ENCODE peak calls at places on chromosome 16, in seven cellular contexts. J is tibial artery; T is OCI-LY7; P is naive thymus-derived CD4-positive, alpha-beta T cell; F is astrocyte; O is caudate nucleus; R is stomach. U is an unnamed sample.

GRCh38 chr16:74226361-74226979 is 70.1 kb upstream of the PSMD7 start:
- DNase-seq in J (no peak), T (peak; percentile 13), P (no peak), F (no peak), O (no peak), R (no peak), U (no peak)

GRCh38 chr16:50742521-50743150 is 750 bp downstream of the CYLD start:
- DNase-seq in J (peak; percentile 68), T (peak; percentile 44), P (peak; percentile 67), F (peak; percentile 34), O (no peak), R (no peak), U (no peak)

GRCh38 chr16:50395763-50396710 is 27.2 kb upstream of the BRD7 start:
- DNase-seq in J (no peak), T (peak; percentile 19), P (peak; percentile 48), F (no peak), O (no peak), R (no peak), U (no peak)

GRCh38 chr16:28543072-28543471 is 4.3 kb upstream of the NUPR1 start:
- DNase-seq in J (peak; percentile 75), T (peak; percentile 6), P (no peak), F (no peak), O (no peak), R (peak; percentile 69), U (peak; percentile 70)

GRCh38 chr16:5496013-5496412 is 398.4 kb upstream of the EEF2KMT start:
- DNase-seq in J (no peak), T (no peak), P (no peak), F (no peak), O (no peak), R (no peak), U (no peak)

GRCh38 chr16:51164167-51164566 is 13.1 kb upstream of the SALL1 start:
- DNase-seq in J (no peak), T (no peak), P (no peak), F (peak; percentile 52), O (no peak), R (no peak), U (no peak)

GRCh38 chr16:52812945-52813556 is 239.6 kb downstream of the CHD9NB start:
- DNase-seq in J (no peak), T (no peak), P (no peak), F (peak; percentile 71), O (no peak), R (no peak), U (no peak)

GRCh38 chr16:18842565-18842964 is 41.2 kb upstream of the ARL6IP1 start:
- DNase-seq in J (no peak), T (no peak), P (no peak), F (no peak), O (no peak), R (no peak), U (no peak)

GRCh38 chr16:1146409-1146808 is 6.5 kb upstream of the CACNA1H start:
- DNase-seq in J (no peak), T (peak; percentile 10), P (no peak), F (no peak), O (peak; percentile 46), R (no peak), U (no peak)

GRCh38 chr16:2819939-2820835 is 3.1 kb downstream of the PRSS21 start:
- DNase-seq in J (peak; percentile 24), T (no peak), P (no peak), F (no peak), O (no peak), R (no peak), U (no peak)

GRCh38 chr16:85615852-85616607 is 2.9 kb downstream of the GSE1 start:
- DNase-seq in J (peak; percentile 86), T (peak; percentile 94), P (peak; percentile 70), F (peak; percentile 72), O (peak; percentile 29), R (peak; percentile 79), U (no peak)

GRCh38 chr16:23013484-23013883 is 135.8 kb downstream of the USP31 start:
- DNase-seq in J (no peak), T (peak; percentile 33), P (no peak), F (no peak), O (no peak), R (no peak), U (no peak)

GRCh38 chr16:23286131-23286532 is 16.0 kb upstream of the SCNN1B start:
- DNase-seq in J (no peak), T (no peak), P (no peak), F (peak; percentile 70), O (no peak), R (no peak), U (peak; percentile 96)

GRCh38 chr16:89730610-89731234 is 9.4 kb downstream of the ZNF276 start:
- DNase-seq in J (no peak), T (no peak), P (no peak), F (no peak), O (no peak), R (no peak), U (no peak)

GRCh38 chr16:4110680-4111079 is 5.6 kb downstream of the ADCY9 start:
- DNase-seq in J (no peak), T (no peak), P (no peak), F (no peak), O (no peak), R (peak; percentile 31), U (no peak)

GRCh38 chr16:48405907-48406306 is 20.7 kb upstream of the SIAH1 start:
- DNase-seq in J (no peak), T (no peak), P (no peak), F (no peak), O (no peak), R (no peak), U (no peak)

GRCh38 chr16:11669380-11670146 is 1.3 kb downstream of the SNN start:
- DNase-seq in J (peak; percentile 89), T (peak; percentile 63), P (no peak), F (no peak), O (peak; percentile 13), R (no peak), U (no peak)

GRCh38 chr16:22092143-22092933 is at the start of gene VWA3A:
- DNase-seq in J (no peak), T (no peak), P (no peak), F (peak; percentile 44), O (peak; percentile 52), R (no peak), U (no peak)

GRCh38 chr16:2093793-2094192 is 41.9 kb downstream of the PKD1 start:
- DNase-seq in J (no peak), T (no peak), P (no peak), F (no peak), O (no peak), R (no peak), U (no peak)

GRCh38 chr16:10080031-10080772 is 102.0 kb downstream of the GRIN2A start:
- DNase-seq in J (peak; percentile 73), T (no peak), P (no peak), F (peak; percentile 96), O (peak; percentile 74), R (peak; percentile 70), U (peak; percentile 43)

GRCh38 chr16:25692734-25693508 is 1.2 kb downstream of the HS3ST4 start:
- DNase-seq in J (no peak), T (no peak), P (no peak), F (no peak), O (no peak), R (no peak), U (no peak)

GRCh38 chr16:27208809-27209208 is 5.5 kb downstream of the KDM8 start:
- DNase-seq in J (no peak), T (no peak), P (no peak), F (no peak), O (no peak), R (no peak), U (no peak)

GRCh38 chr16:77833906-77834599 is 45.7 kb downstream of the VAT1L start:
- DNase-seq in J (no peak), T (no peak), P (no peak), F (peak; percentile 97), O (no peak), R (no peak), U (peak; percentile 20)

GRCh38 chr16:79632289-79632688 is 31.8 kb upstream of the MAF start:
- DNase-seq in J (no peak), T (no peak), P (no peak), F (no peak), O (no peak), R (no peak), U (no peak)

GRCh38 chr16:68200120-68200783 is 35.7 kb downstream of the ESRP2 start:
- DNase-seq in J (no peak), T (no peak), P (no peak), F (peak; percentile 37), O (no peak), R (no peak), U (no peak)
- H3K27ac ChIP-seq in J (no peak overlapping the region), T (no peak overlapping the region), P (no peak overlapping the region), F (no peak overlapping the region), O (no peak overlapping the region), R (no peak overlapping the region), U (no peak overlapping the region)

GRCh38 chr16:8849411-8850011 is 19.3 kb downstream of the CARHSP1 start:
- DNase-seq in J (peak; percentile 63), T (no peak), P (no peak), F (peak; percentile 32), O (peak; percentile 32), R (no peak), U (no peak)

GRCh38 chr16:8847623-8848022 is 21.2 kb downstream of the CARHSP1 start:
- DNase-seq in J (no peak), T (no peak), P (no peak), F (no peak), O (no peak), R (no peak), U (no peak)

GRCh38 chr16:8848231-8848938 is 20.4 kb downstream of the CARHSP1 start:
- DNase-seq in J (peak; percentile 60), T (no peak), P (no peak), F (no peak), O (no peak), R (no peak), U (no peak)

GRCh38 chr16:8850279-8850885 is 18.4 kb downstream of the CARHSP1 start:
- DNase-seq in J (peak; percentile 73), T (no peak), P (no peak), F (peak; percentile 68), O (no peak), R (no peak), U (no peak)

GRCh38 chr16:8848939-8849391 is 19.8 kb downstream of the CARHSP1 start:
- DNase-seq in J (peak; percentile 57), T (no peak), P (no peak), F (peak; percentile 46), O (no peak), R (no peak), U (no peak)
- H3K27ac ChIP-seq in J (no peak overlapping the region), T (no peak overlapping the region), P (no peak overlapping the region), F (peak overlapping the region; percentile 65), O (peak overlapping the region; percentile 87), R (no peak overlapping the region), U (peak overlapping the region; percentile 88)

GRCh38 chr16:67537636-67538591 is 9.3 kb downstream of the RIPOR1 start:
- DNase-seq in J (no peak), T (peak; percentile 46), P (peak; percentile 63), F (no peak), O (peak; percentile 24), R (peak; percentile 58), U (no peak)
- H3K27ac ChIP-seq in J (peak overlapping the region; percentile 76), T (no peak overlapping the region), P (peak overlapping the region; percentile 82), F (peak overlapping the region; percentile 55), O (peak overlapping the region; percentile 78), R (peak overlapping the region; percentile 83), U (peak overlapping the region; percentile 68)

DNA sequence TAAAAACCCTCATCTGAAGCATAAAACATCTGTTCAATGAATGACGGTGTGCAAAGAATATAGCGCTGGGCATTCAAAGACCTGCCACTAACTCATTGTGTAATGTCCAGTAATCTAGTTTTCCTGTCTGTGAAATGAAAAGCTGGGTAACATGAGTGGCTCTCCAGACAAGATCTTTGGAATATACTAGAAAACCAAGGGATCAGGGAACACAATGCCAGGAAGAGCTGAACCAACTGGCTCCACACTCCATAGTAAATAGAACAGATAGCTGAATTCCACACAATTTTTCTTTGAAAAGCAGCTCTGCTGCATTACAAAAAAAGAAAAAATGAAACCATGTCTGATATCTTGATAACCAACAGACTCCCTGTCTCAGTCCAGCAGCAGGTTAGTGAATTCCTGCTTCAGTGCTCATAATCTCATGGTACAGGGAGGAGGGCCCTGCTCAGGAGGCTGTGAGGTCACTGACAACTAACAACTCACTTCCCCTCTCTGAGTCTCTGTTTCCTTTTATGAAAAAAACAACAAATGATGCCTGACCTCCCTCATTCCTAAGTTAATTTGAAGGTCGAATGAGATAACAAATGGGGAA is 97.1 kb downstream of the CDH11 start:
- DNase-seq in J (no peak), T (no peak), P (no peak), F (peak; percentile 80), O (no peak), R (no peak), U (no peak)
- H3K27ac ChIP-seq in J (no peak overlapping the region), T (no peak overlapping the region), P (no peak overlapping the region), F (peak overlapping the region; percentile 64), O (no peak overlapping the region), R (no peak overlapping the region), U (no peak overlapping the region)